ENCODE peak calls at places on chromosomes 16 and 17, in ten cellular contexts. T is neural progenitor cell, K is GM23338, F is fibroblast of lung, P is mammary epithelial cell, G is SK-N-MC, A is PC-3, L is endothelial cell of umbilical vein, W is hepatocyte, R is PC-9. Z is an unnamed sample.

GRCh38 chr16:71618429-71618828 is 7.6 kb upstream of the MARVELD3 start:
- DNase-seq in W (no peak), K (no peak), A (no peak), R (no peak), T (no peak), G (no peak), P (no peak), F (no peak), L (no peak), Z (no peak)

GRCh38 chr16:11232852-11233726 is 22.9 kb downstream of the SOCS1 start:
- DNase-seq in L (no peak), P (no peak), F (no peak), A (no peak), W (no peak), G (no peak), R (no peak), K (peak), T (no peak), Z (no peak)

GRCh38 chr16:27618611-27619380 is 68.9 kb downstream of the KATNIP start:
- DNase-seq in R (no peak), A (no peak), W (no peak), T (no peak), L (no peak), K (no peak), G (no peak), F (no peak), P (no peak), Z (no peak)

GRCh38 chr17:68576811-68577551 is 24.2 kb downstream of the FAM20A start:
- DNase-seq in L (no peak), K (no peak), P (no peak), G (no peak), A (no peak), R (no peak), T (no peak), F (peak), W (no peak), Z (no peak)

GRCh38 chr16:84718-85452 is 6.9 kb downstream of the MPG start:
- DNase-seq in T (no peak), F (peak), K (no peak), G (no peak), R (peak), W (no peak), P (peak), A (peak), L (peak), Z (peak)

GRCh38 chr17:50062323-50063243 is 6.7 kb downstream of the ITGA3 start:
- DNase-seq in K (no peak), L (no peak), A (peak), R (peak), W (no peak), P (peak), F (peak), G (no peak), T (no peak), Z (no peak)

GRCh38 chr17:58741121-58741625 is 14.5 kb upstream of the PPM1E start:
- DNase-seq in F (peak), A (peak), G (no peak), K (no peak), P (peak), T (no peak), L (no peak), R (peak), W (peak), Z (no peak)

GRCh38 chr17:5587431-5588032 is 3.2 kb upstream of the NLRP1 start:
- DNase-seq in L (peak), W (peak), P (peak), T (peak), G (no peak), F (peak), K (peak), R (peak), A (peak), Z (peak)

GRCh38 chr17:27558842-27559505 is 72.0 kb upstream of the LGALS9 start:
- DNase-seq in P (no peak), L (no peak), F (no peak), W (peak), A (no peak), G (no peak), R (no peak), T (no peak), K (no peak), Z (no peak)

GRCh38 chr16:17666293-17666692 is 195.5 kb upstream of the XYLT1 start:
- DNase-seq in L (no peak), F (no peak), K (no peak), G (no peak), A (no peak), W (no peak), T (no peak), R (no peak), P (no peak), Z (no peak)

GRCh38 chr17:14604920-14605599 is 304.2 kb downstream of the HS3ST3B1 start:
- DNase-seq in T (no peak), F (no peak), K (no peak), A (no peak), R (no peak), G (no peak), W (no peak), P (no peak), L (no peak), Z (no peak)

GRCh38 chr17:74452841-74453661 is 13.4 kb upstream of the CD300A start:
- DNase-seq in G (no peak), R (no peak), K (no peak), P (no peak), A (no peak), W (peak), F (no peak), L (no peak), T (peak), Z (no peak)

GRCh38 chr16:2985457-2985856 is 5.2 kb upstream of the PKMYT1 start:
- DNase-seq in R (no peak), P (no peak), G (no peak), T (no peak), L (no peak), A (no peak), F (peak), K (no peak), W (no peak), Z (no peak)

GRCh38 chr17:12993631-12994030 is 24.2 kb downstream of the ELAC2 start:
- DNase-seq in K (no peak), A (no peak), L (no peak), P (no peak), F (no peak), R (no peak), G (no peak), T (no peak), W (no peak), Z (no peak)

GRCh38 chr16:27721548-27722265 is 171.8 kb downstream of the KATNIP start:
- DNase-seq in K (no peak), A (no peak), R (no peak), P (no peak), L (no peak), T (no peak), F (peak), G (no peak), W (peak), Z (no peak)

GRCh38 chr17:47956818-47957590 is 679 bp downstream of the PRR15L start:
- DNase-seq in W (peak), A (peak), L (no peak), G (no peak), P (no peak), K (no peak), T (no peak), R (no peak), F (no peak), Z (no peak)

GRCh38 chr16:72992142-72992601 is 55.8 kb downstream of the ZFHX3 start:
- DNase-seq in L (no peak), W (peak), G (no peak), A (no peak), F (no peak), P (no peak), T (peak), K (peak), R (no peak), Z (no peak)

GRCh38 chr16:86960266-86960665 is 356.9 kb downstream of the C16orf95 start:
- DNase-seq in G (no peak), W (no peak), P (no peak), R (no peak), A (no peak), F (no peak), T (peak), L (no peak), K (no peak), Z (no peak)

GRCh38 chr17:79517812-79518211 is 93.0 kb downstream of the RBFOX3 start:
- DNase-seq in K (no peak), F (no peak), W (no peak), A (no peak), L (no peak), R (no peak), T (no peak), G (no peak), P (no peak), Z (no peak)

GRCh38 chr16:35431829-35432663 is 1972.6 kb downstream of the TP53TG3F start:
- DNase-seq in L (no peak), W (no peak), A (no peak), F (no peak), R (peak), P (no peak), T (no peak), G (no peak), K (peak), Z (peak)

GRCh38 chr16:86437348-86437747 is 73.0 kb upstream of the FOXF1 start:
- DNase-seq in P (no peak), T (no peak), W (no peak), A (no peak), F (no peak), L (no peak), K (no peak), R (no peak), G (no peak), Z (no peak)

GRCh38 chr17:41796066-41796895 is 9.8 kb upstream of the JUP start:
- DNase-seq in A (peak), T (no peak), F (no peak), G (no peak), R (no peak), P (peak), K (no peak), W (peak), L (no peak), Z (no peak)

GRCh38 chr16:86590501-86591144 is 12.3 kb downstream of the FOXL1 start:
- DNase-seq in W (peak), K (no peak), G (no peak), A (peak), P (peak), F (peak), R (no peak), L (peak), T (no peak), Z (no peak)

GRCh38 chr16:90015586-90016338 is 3.5 kb downstream of the DBNDD1 start:
- DNase-seq in P (no peak), F (no peak), K (no peak), T (no peak), G (no peak), W (no peak), R (no peak), A (no peak), L (peak), Z (no peak)

GRCh38 chr17:12734852-12735430 is 54.4 kb upstream of the ARHGAP44 start:
- DNase-seq in K (no peak), L (no peak), W (peak), T (no peak), A (no peak), G (no peak), F (no peak), R (no peak), P (no peak), Z (no peak)

GRCh38 chr17:76071497-76072148 is 694 bp downstream of the SRP68 start:
- DNase-seq in L (no peak), F (no peak), K (no peak), A (no peak), R (no peak), T (no peak), G (no peak), W (no peak), P (no peak), Z (peak)

GRCh38 chr16:20612551-20613470 is 36.6 kb upstream of the ACSM2B start:
- DNase-seq in P (no peak), F (no peak), G (no peak), A (no peak), L (no peak), T (no peak), K (no peak), W (no peak), R (no peak), Z (no peak)

GRCh38 chr16:69040144-69040909 is 65.1 kb upstream of the HAS3 start:
- DNase-seq in K (no peak), G (no peak), R (no peak), F (peak), L (peak), A (peak), W (no peak), P (peak), T (no peak), Z (no peak)

GRCh38 chr17:76088041-76088867 is 9.3 kb downstream of the ZACN start:
- DNase-seq in K (peak), L (no peak), P (no peak), A (no peak), W (no peak), T (peak), G (no peak), F (no peak), R (no peak), Z (no peak)

GRCh38 chr16:58000706-58001676 is at the start of gene USB1:
- DNase-seq in T (peak), G (no peak), P (peak), R (peak), W (peak), L (peak), K (peak), A (peak), F (peak), Z (peak)

GRCh38 chr17:81125573-81126081 is 39.7 kb upstream of the PVALEF start:
- DNase-seq in F (no peak), K (no peak), P (no peak), R (peak), G (no peak), T (no peak), L (no peak), A (peak), W (no peak), Z (no peak)

GRCh38 chr17:81852237-81852636 is 8.1 kb downstream of the P4HB start:
- DNase-seq in L (no peak), T (no peak), P (no peak), G (no peak), K (no peak), R (no peak), F (no peak), W (no peak), A (no peak), Z (peak)

GRCh38 chr17:35238817-35239216 is 4.1 kb upstream of the SLFN5 start:
- DNase-seq in F (peak), L (no peak), G (no peak), P (peak), R (no peak), W (no peak), T (no peak), K (no peak), A (peak), Z (no peak)

GRCh38 chr17:42647778-42648177 is 11.3 kb upstream of the TUBG2 start:
- DNase-seq in F (no peak), K (no peak), A (no peak), P (no peak), W (no peak), T (no peak), R (peak), G (no peak), L (no peak), Z (no peak)

GRCh38 chr17:77793146-77793887 is 165.2 kb upstream of the TNRC6C start:
- DNase-seq in W (no peak), T (peak), K (no peak), R (no peak), P (no peak), F (no peak), L (no peak), G (no peak), A (no peak), Z (no peak)
- TF ChIP-seq EZH2 in W (no peak), T (no peak), K (no peak), R (no peak), P (no peak), F (no peak), L (no peak), G (no peak), A (no peak), Z (no peak)

GRCh38 chr16:48534601-48535340 is 75.2 kb downstream of the N4BP1 start:
- DNase-seq in G (no peak), R (no peak), T (no peak), P (no peak), K (no peak), W (no peak), L (no peak), A (no peak), F (no peak), Z (no peak)
- H3K27ac ChIP-seq in G (no peak), R (no peak), T (no peak), P (no peak), K (no peak), W (no peak), L (no peak), A (no peak), F (no peak), Z (no peak)

GRCh38 chr17:40779181-40779909 is 3.0 kb downstream of the KRT27 start:
- DNase-seq in F (no peak), K (peak), G (no peak), A (no peak), W (no peak), L (no peak), T (no peak), R (peak), P (no peak), Z (no peak)
- TF ChIP-seq EZH2 in F (no peak), K (no peak), G (no peak), A (no peak), W (no peak), L (no peak), T (no peak), R (no peak), P (no peak), Z (no peak)

DNA sequence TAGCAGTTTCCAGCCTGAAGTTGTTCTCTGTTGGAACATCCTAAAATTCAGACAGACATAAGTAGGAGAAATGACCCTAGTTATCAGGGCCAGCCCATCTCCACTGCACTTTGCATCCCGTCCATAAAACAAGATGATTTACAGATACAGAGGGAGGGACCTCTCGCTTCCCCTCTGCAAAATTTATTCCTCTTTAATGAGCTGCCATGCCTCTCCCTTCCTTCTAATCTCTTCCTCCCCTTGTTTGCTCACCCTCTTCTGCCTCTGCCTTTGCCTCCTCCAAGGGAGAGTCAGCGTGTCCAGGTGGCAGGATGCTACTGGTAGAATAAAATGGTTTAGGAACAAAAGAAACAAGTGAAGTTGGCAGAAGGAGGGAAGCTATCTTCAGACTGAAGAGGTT is 351.3 kb downstream of the SOX9 start:
- DNase-seq in K (no peak), P (no peak), W (no peak), F (no peak), T (no peak), G (no peak), R (no peak), L (no peak), A (no peak), Z (no peak)
- H3K27ac ChIP-seq in K (no peak), P (no peak), W (no peak), F (no peak), T (no peak), G (no peak), R (no peak), L (no peak), A (no peak), Z (no peak)